ENCODE peak calls at places on chromosomes 4 and X, in ten cellular contexts. Y is heart left ventricle; G is GM13977; F is sigmoid colon; V is AG09309; K is activated B cell treated with CpG ODN at 0.5 μM for 24 hours; X is AG09319; M is CD4-positive, alpha-beta T cell; O is GM12864; T is tibial nerve. D is an unnamed sample.

GRCh38 chrX:38336538-38337240 is 9.4 kb upstream of the RPGR start:
- DNase-seq in V (no peak), F (no peak), K (no peak), Y (no peak), G (no peak), O (no peak), X (no peak), M (no peak), T (no peak), D (no peak)

GRCh38 chr4:168097161-168097560 is 4.8 kb downstream of the ANXA10 start:
- DNase-seq in O (no peak), F (no peak), M (no peak), X (peak), G (no peak), V (no peak), K (no peak), Y (no peak), T (no peak), D (no peak)

GRCh38 chrX:18640686-18641085 is 31.2 kb downstream of the RS1 start:
- DNase-seq in V (no peak), X (no peak), G (no peak), K (no peak), F (no peak), T (no peak), M (no peak), Y (no peak), O (no peak), D (no peak)

GRCh38 chr4:39466747-39467146 is 7.9 kb downstream of the LIAS start:
- DNase-seq in F (no peak), V (no peak), T (no peak), G (no peak), M (no peak), K (no peak), Y (no peak), X (no peak), O (no peak), D (no peak)

GRCh38 chrX:13131511-13132137 is 87.2 kb upstream of the FAM9C start:
- DNase-seq in Y (no peak), V (no peak), M (no peak), X (no peak), O (peak), F (no peak), G (no peak), K (no peak), T (no peak), D (no peak)

GRCh38 chrX:44974462-44974861 is 101.5 kb downstream of the KDM6A start:
- DNase-seq in X (no peak), M (no peak), K (no peak), O (no peak), T (no peak), Y (no peak), G (no peak), F (no peak), V (no peak), D (no peak)

GRCh38 chr4:159547645-159548308 is 444.9 kb downstream of the RAPGEF2 start:
- DNase-seq in M (no peak), G (no peak), V (no peak), F (no peak), Y (no peak), K (no peak), O (no peak), X (no peak), T (no peak), D (no peak)

GRCh38 chrX:131068945-131069719 is 11.0 kb downstream of the ARHGAP36 start:
- DNase-seq in F (no peak), Y (no peak), V (no peak), X (no peak), M (no peak), T (no peak), O (no peak), G (peak), K (no peak), D (peak)

GRCh38 chr4:87045659-87046058 is 110.8 kb downstream of the AFF1 start:
- DNase-seq in G (no peak), M (no peak), V (no peak), K (no peak), O (no peak), X (no peak), F (no peak), Y (no peak), T (no peak), D (no peak)

DNA sequence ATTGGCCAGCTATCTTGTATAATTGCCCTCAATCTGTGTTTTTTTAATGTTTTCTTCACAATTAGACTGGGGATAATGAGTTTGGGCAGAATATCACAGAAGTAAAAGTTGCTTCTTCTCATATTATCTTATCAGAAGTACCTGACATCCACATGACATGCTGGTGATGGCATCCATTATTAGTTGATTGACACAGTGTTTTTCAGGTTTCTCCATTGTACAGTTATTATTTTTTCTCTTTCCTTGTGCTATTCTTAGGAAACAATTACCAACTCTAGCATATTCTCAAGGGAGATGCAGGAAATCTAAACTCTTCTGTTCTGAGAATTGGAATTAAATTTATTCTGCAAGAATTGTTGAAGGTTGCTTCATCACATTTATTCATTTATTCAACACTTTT is 1000.1 kb upstream of the LCORL start:
- DNase-seq in F (no peak), K (no peak), Y (no peak), O (no peak), T (no peak), X (no peak), V (no peak), G (no peak), M (no peak), D (no peak)
- TF ChIP-seq CTCF in F (no peak), K (no peak), Y (no peak), O (no peak), T (no peak), X (no peak), V (no peak), G (no peak), M (no peak), D (no peak)

GRCh38 chr4:68904786-68905185 is 46.8 kb downstream of the UGT2A3 start:
- DNase-seq in F (no peak), V (no peak), O (no peak), G (peak), X (no peak), K (no peak), T (no peak), Y (no peak), M (no peak), D (no peak)
- TF ChIP-seq CTCF in F (no peak), V (no peak), O (peak), G (peak), X (no peak), K (no peak), T (no peak), Y (no peak), M (no peak), D (no peak)

GRCh38 chr4:44186850-44187246 is 261.8 kb downstream of the KCTD8 start:
- DNase-seq in V (no peak), Y (no peak), M (no peak), O (no peak), X (no peak), G (no peak), K (no peak), T (no peak), F (no peak), D (no peak)

GRCh38 chr4:44186096-44186849 is 262.3 kb downstream of the KCTD8 start:
- DNase-seq in O (no peak), G (no peak), V (no peak), Y (no peak), F (no peak), M (no peak), K (no peak), X (no peak), T (no peak), D (no peak)
- TF ChIP-seq CTCF in O (peak), G (no peak), V (no peak), Y (no peak), F (no peak), M (no peak), K (no peak), X (no peak), T (no peak), D (no peak)

GRCh38 chrX:23776363-23776762 is 6.6 kb upstream of the SAT1 start:
- DNase-seq in M (no peak), F (no peak), G (no peak), V (no peak), Y (no peak), X (no peak), O (no peak), T (no peak), K (no peak), D (no peak)

GRCh38 chrX:23783569-23784486 is 855 bp downstream of the SAT1 start:
- DNase-seq in T (no peak), V (no peak), K (no peak), O (no peak), M (no peak), F (no peak), G (no peak), Y (no peak), X (no peak), D (no peak)

GRCh38 chrX:23782455-23782854 is 518 bp upstream of the SAT1 start:
- DNase-seq in Y (no peak), F (no peak), T (no peak), X (no peak), G (no peak), K (no peak), M (no peak), O (no peak), V (no peak), D (no peak)

GRCh38 chrX:23782863-23783568 is at the start of gene SAT1:
- DNase-seq in F (peak), Y (peak), T (peak), O (peak), X (peak), K (peak), G (peak), V (peak), M (peak), D (peak)

GRCh38 chrX:23779025-23779424 is 3.9 kb upstream of the SAT1 start:
- DNase-seq in K (no peak), Y (no peak), X (no peak), T (no peak), F (no peak), O (no peak), G (no peak), M (no peak), V (peak), D (no peak)
- TF ChIP-seq CTCF in K (no peak), Y (no peak), X (peak), T (no peak), F (no peak), O (no peak), G (no peak), M (no peak), V (peak), D (no peak)

GRCh38 chrX:115226929-115227328 is 7.0 kb downstream of the LRCH2 start:
- DNase-seq in V (peak), K (no peak), Y (no peak), F (no peak), M (no peak), O (no peak), G (no peak), T (no peak), X (no peak), D (peak)
- TF ChIP-seq CTCF in V (peak), K (no peak), Y (no peak), F (peak), M (no peak), O (peak), G (peak), T (no peak), X (peak), D (no peak)

GRCh38 chrX:111100191-111100590 is 4.2 kb downstream of the PAK3 start:
- DNase-seq in V (no peak), X (no peak), F (no peak), G (peak), K (no peak), O (no peak), M (no peak), Y (no peak), T (peak), D (no peak)
- TF ChIP-seq CTCF in V (peak), X (peak), F (no peak), G (peak), K (no peak), O (peak), M (peak), Y (no peak), T (no peak), D (peak)

GRCh38 chr4:52823478-52824092 is 38.5 kb upstream of the RASL11B start:
- DNase-seq in K (no peak), F (no peak), G (no peak), T (no peak), Y (no peak), O (no peak), X (no peak), V (no peak), M (no peak), D (no peak)
- TF ChIP-seq CTCF in K (no peak), F (no peak), G (no peak), T (no peak), Y (no peak), O (no peak), X (no peak), V (no peak), M (no peak), D (no peak)

DNA sequence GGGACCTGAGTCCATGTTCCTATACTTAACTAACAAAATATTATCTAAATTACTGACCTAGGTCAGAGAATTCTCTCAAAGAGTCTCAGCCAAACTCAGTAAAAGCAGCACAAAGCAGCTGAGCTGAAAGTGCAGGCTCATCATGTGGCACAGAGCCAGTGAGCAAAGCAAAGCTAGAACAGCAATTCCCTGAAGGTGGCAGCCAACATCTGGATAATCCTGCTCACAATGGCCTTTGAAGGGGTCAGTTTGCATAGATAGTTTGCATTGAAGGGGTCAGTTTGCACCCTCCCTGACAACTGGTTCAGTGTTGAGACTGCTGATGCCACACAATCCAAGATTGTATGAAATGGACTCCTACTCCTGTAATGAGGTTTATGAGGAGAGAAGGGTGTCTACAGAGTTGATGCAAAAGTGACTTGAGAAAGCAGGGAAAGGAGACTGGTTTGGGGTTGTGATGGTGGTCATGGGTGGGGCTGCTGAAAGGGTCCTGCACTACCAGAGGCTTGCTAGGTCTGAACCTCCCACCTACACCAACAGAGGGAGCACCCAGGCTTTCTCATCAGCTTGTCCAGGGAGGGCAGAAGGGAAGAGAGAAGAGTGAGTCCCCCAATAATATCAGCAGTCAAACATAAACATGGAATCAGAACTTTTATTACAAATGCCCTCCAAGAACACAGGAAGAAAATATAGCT is 39.7 kb downstream of the TRIM61 start:
- DNase-seq in O (no peak), F (no peak), T (peak), M (no peak), K (no peak), X (no peak), V (no peak), Y (no peak), G (no peak), D (no peak)
- TF ChIP-seq CTCF in O (peak), F (no peak), T (no peak), M (no peak), K (no peak), X (no peak), V (peak), Y (no peak), G (peak), D (no peak)

DNA sequence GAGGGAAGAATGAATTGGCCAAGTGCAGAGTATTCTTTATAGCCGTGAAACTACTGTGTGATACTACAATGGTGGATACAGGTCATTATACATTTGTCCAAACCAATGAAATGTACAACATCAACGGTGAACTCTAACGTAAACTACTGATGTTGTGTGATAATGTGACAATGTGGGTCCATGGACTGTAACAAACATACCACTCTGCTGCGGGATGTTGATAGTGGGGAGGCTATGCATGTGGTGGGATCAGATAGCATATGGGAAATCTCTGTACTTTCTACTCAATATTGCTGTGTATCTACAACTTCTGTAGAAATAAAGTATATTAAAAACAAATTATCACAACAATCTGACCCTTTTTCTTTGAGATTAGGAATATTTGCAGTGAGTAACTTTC is 101.1 kb downstream of the TEX13C start:
- DNase-seq in K (no peak), Y (no peak), F (no peak), X (no peak), O (no peak), V (no peak), M (no peak), G (no peak), T (no peak), D (no peak)
- TF ChIP-seq CTCF in K (no peak), Y (no peak), F (no peak), X (no peak), O (no peak), V (no peak), M (no peak), G (no peak), T (no peak), D (no peak)

GRCh38 chr4:17126306-17126978 is 228.0 kb upstream of the LDB2 start:
- DNase-seq in T (no peak), X (no peak), O (no peak), F (no peak), G (no peak), Y (no peak), K (no peak), M (no peak), V (no peak), D (no peak)
- TF ChIP-seq CTCF in T (no peak), X (no peak), O (no peak), F (no peak), G (no peak), Y (no peak), K (no peak), M (no peak), V (no peak), D (no peak)

D was measured in mesothelial cell of epicardium.